ENCODE peak calls at places on chromosomes 7 and 10, in seven cellular contexts. One of them, this sample, is unnamed.
A peak's percentile ranks its signal among the peaks of the same experiment; 100 is the strongest.

GRCh38 chr10:79391231-79392019 is 44.2 kb downstream of the PPIF start:
- DNase-seq in globus pallidus: no peak
- DNase-seq in stimulated activated CD8-positive, alpha-beta memory T cell treated with anti-CD3 and anti-CD28 coated beads, Interleukin-15, amount 100 ng/mL, for 24 hours: no peak
- DNase-seq in astrocyte of the spinal cord: no peak
- DNase-seq in RPMI8226: no peak
- DNase-seq in GM12865: no peak
- DNase-seq in GDM1: no peak
- DNase-seq in this sample: peak; percentile 4

GRCh38 chr10:35043796-35044344 is 46.3 kb downstream of the CUL2 start:
- DNase-seq in globus pallidus: no peak
- DNase-seq in GM12865: no peak
- DNase-seq in stimulated activated CD8-positive, alpha-beta memory T cell treated with anti-CD3 and anti-CD28 coated beads, Interleukin-15, amount 100 ng/mL, for 24 hours: no peak
- DNase-seq in GDM1: no peak
- DNase-seq in astrocyte of the spinal cord: peak; percentile 58
- DNase-seq in RPMI8226: no peak
- DNase-seq in this sample: no peak

GRCh38 chr10:119538632-119539358 is 3.7 kb downstream of the RGS10 start:
- DNase-seq in globus pallidus: no peak
- DNase-seq in RPMI8226: no peak
- DNase-seq in GM12865: no peak
- DNase-seq in GDM1: peak; percentile 7
- DNase-seq in astrocyte of the spinal cord: no peak
- DNase-seq in stimulated activated CD8-positive, alpha-beta memory T cell treated with anti-CD3 and anti-CD28 coated beads, Interleukin-15, amount 100 ng/mL, for 24 hours: no peak
- DNase-seq in this sample: no peak

GRCh38 chr7:127532151-127532550 is 53.2 kb downstream of the GCC1 start:
- DNase-seq in globus pallidus: no peak
- DNase-seq in astrocyte of the spinal cord: no peak
- DNase-seq in RPMI8226: no peak
- DNase-seq in stimulated activated CD8-positive, alpha-beta memory T cell treated with anti-CD3 and anti-CD28 coated beads, Interleukin-15, amount 100 ng/mL, for 24 hours: no peak
- DNase-seq in GDM1: no peak
- DNase-seq in GM12865: no peak
- DNase-seq in this sample: no peak

GRCh38 chr10:58573970-58574538 is 61.4 kb downstream of the BICC1 start:
- DNase-seq in globus pallidus: no peak
- DNase-seq in astrocyte of the spinal cord: no peak
- DNase-seq in RPMI8226: no peak
- DNase-seq in GM12865: no peak
- DNase-seq in GDM1: no peak
- DNase-seq in stimulated activated CD8-positive, alpha-beta memory T cell treated with anti-CD3 and anti-CD28 coated beads, Interleukin-15, amount 100 ng/mL, for 24 hours: no peak
- DNase-seq in this sample: peak; percentile 79

GRCh38 chr10:123391275-123392028 is 237.2 kb downstream of the BUB3 start:
- DNase-seq in stimulated activated CD8-positive, alpha-beta memory T cell treated with anti-CD3 and anti-CD28 coated beads, Interleukin-15, amount 100 ng/mL, for 24 hours: no peak
- DNase-seq in RPMI8226: no peak
- DNase-seq in GDM1: no peak
- DNase-seq in astrocyte of the spinal cord: no peak
- DNase-seq in GM12865: peak; percentile 96
- DNase-seq in globus pallidus: no peak
- DNase-seq in this sample: no peak

GRCh38 chr10:131848296-131848695 is 52.5 kb upstream of the PPP2R2D start:
- DNase-seq in globus pallidus: no peak
- DNase-seq in RPMI8226: no peak
- DNase-seq in stimulated activated CD8-positive, alpha-beta memory T cell treated with anti-CD3 and anti-CD28 coated beads, Interleukin-15, amount 100 ng/mL, for 24 hours: no peak
- DNase-seq in GDM1: no peak
- DNase-seq in astrocyte of the spinal cord: no peak
- DNase-seq in GM12865: no peak
- DNase-seq in this sample: no peak

GRCh38 chr10:3192856-3193635 is 20.5 kb upstream of the PITRM1 start:
- DNase-seq in astrocyte of the spinal cord: peak; percentile 71
- DNase-seq in globus pallidus: peak; percentile 51
- DNase-seq in GDM1: no peak
- DNase-seq in RPMI8226: peak; percentile 62
- DNase-seq in GM12865: peak; percentile 54
- DNase-seq in stimulated activated CD8-positive, alpha-beta memory T cell treated with anti-CD3 and anti-CD28 coated beads, Interleukin-15, amount 100 ng/mL, for 24 hours: no peak
- DNase-seq in this sample: peak; percentile 86

GRCh38 chr7:44222074-44222473 is 21.3 kb downstream of the YKT6 start:
- DNase-seq in RPMI8226: no peak
- DNase-seq in astrocyte of the spinal cord: no peak
- DNase-seq in globus pallidus: no peak
- DNase-seq in GDM1: no peak
- DNase-seq in GM12865: no peak
- DNase-seq in stimulated activated CD8-positive, alpha-beta memory T cell treated with anti-CD3 and anti-CD28 coated beads, Interleukin-15, amount 100 ng/mL, for 24 hours: no peak
- DNase-seq in this sample: no peak

GRCh38 chr10:112517381-112517976 is 70.5 kb downstream of the VTI1A start:
- DNase-seq in GDM1: no peak
- DNase-seq in RPMI8226: no peak
- DNase-seq in GM12865: no peak
- DNase-seq in astrocyte of the spinal cord: no peak
- DNase-seq in globus pallidus: no peak
- DNase-seq in stimulated activated CD8-positive, alpha-beta memory T cell treated with anti-CD3 and anti-CD28 coated beads, Interleukin-15, amount 100 ng/mL, for 24 hours: no peak
- DNase-seq in this sample: no peak

GRCh38 chr7:26187380-26188290 is 12.9 kb downstream of the HNRNPA2B1 start:
- DNase-seq in stimulated activated CD8-positive, alpha-beta memory T cell treated with anti-CD3 and anti-CD28 coated beads, Interleukin-15, amount 100 ng/mL, for 24 hours: no peak
- DNase-seq in globus pallidus: no peak
- DNase-seq in GM12865: peak; percentile 57
- DNase-seq in RPMI8226: no peak
- DNase-seq in astrocyte of the spinal cord: no peak
- DNase-seq in GDM1: no peak
- DNase-seq in this sample: no peak

GRCh38 chr7:15396210-15397158 is 165.3 kb downstream of the AGMO start:
- DNase-seq in GM12865: no peak
- DNase-seq in stimulated activated CD8-positive, alpha-beta memory T cell treated with anti-CD3 and anti-CD28 coated beads, Interleukin-15, amount 100 ng/mL, for 24 hours: no peak
- DNase-seq in astrocyte of the spinal cord: no peak
- DNase-seq in globus pallidus: no peak
- DNase-seq in GDM1: no peak
- DNase-seq in RPMI8226: no peak
- DNase-seq in this sample: no peak

GRCh38 chr10:61140765-61141392 is 196.9 kb upstream of the RHOBTB1 start:
- DNase-seq in globus pallidus: peak; percentile 88
- DNase-seq in stimulated activated CD8-positive, alpha-beta memory T cell treated with anti-CD3 and anti-CD28 coated beads, Interleukin-15, amount 100 ng/mL, for 24 hours: no peak
- DNase-seq in RPMI8226: peak; percentile 21
- DNase-seq in astrocyte of the spinal cord: peak; percentile 79
- DNase-seq in GDM1: peak; percentile 3
- DNase-seq in GM12865: peak; percentile 42
- DNase-seq in this sample: peak; percentile 46

GRCh38 chr10:62422068-62422590 is 48.0 kb downstream of the ZNF365 start:
- DNase-seq in astrocyte of the spinal cord: peak; percentile 87
- DNase-seq in stimulated activated CD8-positive, alpha-beta memory T cell treated with anti-CD3 and anti-CD28 coated beads, Interleukin-15, amount 100 ng/mL, for 24 hours: no peak
- DNase-seq in globus pallidus: no peak
- DNase-seq in RPMI8226: no peak
- DNase-seq in GM12865: no peak
- DNase-seq in GDM1: no peak
- DNase-seq in this sample: peak; percentile 85

GRCh38 chr7:51022821-51023220 is 240.1 kb upstream of the GRB10 start:
- DNase-seq in astrocyte of the spinal cord: no peak
- DNase-seq in RPMI8226: no peak
- DNase-seq in stimulated activated CD8-positive, alpha-beta memory T cell treated with anti-CD3 and anti-CD28 coated beads, Interleukin-15, amount 100 ng/mL, for 24 hours: no peak
- DNase-seq in GDM1: no peak
- DNase-seq in globus pallidus: no peak
- DNase-seq in GM12865: no peak
- DNase-seq in this sample: no peak

GRCh38 chr10:63866075-63866746 is 345.0 kb downstream of the REEP3 start:
- DNase-seq in globus pallidus: peak; percentile 36
- DNase-seq in RPMI8226: peak; percentile 27
- DNase-seq in stimulated activated CD8-positive, alpha-beta memory T cell treated with anti-CD3 and anti-CD28 coated beads, Interleukin-15, amount 100 ng/mL, for 24 hours: no peak
- DNase-seq in GM12865: peak; percentile 47
- DNase-seq in astrocyte of the spinal cord: peak; percentile 52
- DNase-seq in GDM1: peak; percentile 9
- DNase-seq in this sample: peak; percentile 23

GRCh38 chr7:87001214-87001613 is 58.2 kb downstream of the ELAPOR2 start:
- DNase-seq in globus pallidus: no peak
- DNase-seq in GDM1: peak; percentile 7
- DNase-seq in RPMI8226: no peak
- DNase-seq in astrocyte of the spinal cord: peak; percentile 53
- DNase-seq in stimulated activated CD8-positive, alpha-beta memory T cell treated with anti-CD3 and anti-CD28 coated beads, Interleukin-15, amount 100 ng/mL, for 24 hours: no peak
- DNase-seq in GM12865: no peak
- DNase-seq in this sample: no peak

GRCh38 chr7:142108728-142109505 is 2.6 kb upstream of the MGAM2 start:
- DNase-seq in GDM1: no peak
- DNase-seq in stimulated activated CD8-positive, alpha-beta memory T cell treated with anti-CD3 and anti-CD28 coated beads, Interleukin-15, amount 100 ng/mL, for 24 hours: no peak
- DNase-seq in RPMI8226: no peak
- DNase-seq in globus pallidus: no peak
- DNase-seq in astrocyte of the spinal cord: no peak
- DNase-seq in GM12865: no peak
- DNase-seq in this sample: no peak

GRCh38 chr10:113563306-113564088 is 10.6 kb downstream of the HABP2 start:
- DNase-seq in globus pallidus: peak; percentile 48
- DNase-seq in GM12865: peak; percentile 75
- DNase-seq in GDM1: peak; percentile 49
- DNase-seq in RPMI8226: peak; percentile 66
- DNase-seq in stimulated activated CD8-positive, alpha-beta memory T cell treated with anti-CD3 and anti-CD28 coated beads, Interleukin-15, amount 100 ng/mL, for 24 hours: peak; percentile 46
- DNase-seq in astrocyte of the spinal cord: peak; percentile 65
- DNase-seq in this sample: peak; percentile 83

GRCh38 chr7:31432166-31432565 is 81.7 kb upstream of the ITPRID1 start:
- DNase-seq in GDM1: no peak
- DNase-seq in globus pallidus: no peak
- DNase-seq in astrocyte of the spinal cord: no peak
- DNase-seq in GM12865: no peak
- DNase-seq in RPMI8226: no peak
- DNase-seq in stimulated activated CD8-positive, alpha-beta memory T cell treated with anti-CD3 and anti-CD28 coated beads, Interleukin-15, amount 100 ng/mL, for 24 hours: no peak
- DNase-seq in this sample: no peak

GRCh38 chr10:131213651-131214505 is 97.6 kb downstream of the TCERG1L start:
- DNase-seq in GM12865: no peak
- DNase-seq in GDM1: no peak
- DNase-seq in stimulated activated CD8-positive, alpha-beta memory T cell treated with anti-CD3 and anti-CD28 coated beads, Interleukin-15, amount 100 ng/mL, for 24 hours: no peak
- DNase-seq in globus pallidus: no peak
- DNase-seq in astrocyte of the spinal cord: no peak
- DNase-seq in RPMI8226: no peak
- DNase-seq in this sample: no peak

GRCh38 chr7:1713502-1714484 is 43.7 kb downstream of the ELFN1 start:
- DNase-seq in GDM1: no peak
- DNase-seq in GM12865: no peak
- DNase-seq in RPMI8226: peak; percentile 65
- DNase-seq in globus pallidus: no peak
- DNase-seq in astrocyte of the spinal cord: no peak
- DNase-seq in stimulated activated CD8-positive, alpha-beta memory T cell treated with anti-CD3 and anti-CD28 coated beads, Interleukin-15, amount 100 ng/mL, for 24 hours: no peak
- DNase-seq in this sample: no peak

GRCh38 chr10:126842836-126843235 is 62.4 kb upstream of the DOCK1 start:
- DNase-seq in globus pallidus: no peak
- DNase-seq in GDM1: no peak
- DNase-seq in RPMI8226: no peak
- DNase-seq in stimulated activated CD8-positive, alpha-beta memory T cell treated with anti-CD3 and anti-CD28 coated beads, Interleukin-15, amount 100 ng/mL, for 24 hours: no peak
- DNase-seq in GM12865: no peak
- DNase-seq in astrocyte of the spinal cord: no peak
- DNase-seq in this sample: no peak